ENCODE peak calls at places on chromosome 16, in five cellular contexts. P, W, Y, S and K are unnamed samples.

GRCh38 chr16:85378145-85379040 is 234.7 kb upstream of the GSE1 start:
- DNase-seq in P (no peak), W (no peak), Y (no peak), S (no peak), K (no peak)

GRCh38 chr16:53085539-53086450 is 31.0 kb downstream of the CHD9 start:
- DNase-seq in P (no peak), W (no peak), Y (no peak), S (no peak), K (no peak)

GRCh38 chr16:13961099-13961811 is 41.3 kb downstream of the ERCC4 start:
- DNase-seq in P (no peak), W (no peak), Y (no peak), S (no peak), K (no peak)

GRCh38 chr16:28604186-28604565 is 5.7 kb downstream of the SULT1A1 start:
- DNase-seq in P (no peak), W (no peak), Y (no peak), S (no peak), K (no peak)

GRCh38 chr16:70523621-70524405 is at the start of gene SF3B3:
- DNase-seq in P (peak; percentile 68), W (peak; percentile 70), Y (peak; percentile 76), S (peak; percentile 78), K (peak; percentile 66)

GRCh38 chr16:86261379-86261778 is 248.9 kb upstream of the FOXF1 start:
- DNase-seq in P (no peak), W (no peak), Y (no peak), S (peak; percentile 27), K (no peak)

GRCh38 chr16:53726625-53727024 is 22.7 kb downstream of the FTO start:
- DNase-seq in P (no peak), W (no peak), Y (no peak), S (no peak), K (no peak)

GRCh38 chr16:31117384-31118222 is at the start of gene KAT8:
- DNase-seq in P (peak; percentile 97), W (peak; percentile 98), Y (peak; percentile 99), S (peak; percentile 98), K (peak; percentile 98)

GRCh38 chr16:13829712-13830304 is 90.1 kb upstream of the ERCC4 start:
- DNase-seq in P (no peak), W (no peak), Y (no peak), S (no peak), K (no peak)

GRCh38 chr16:71552698-71553503 is 24.0 kb downstream of the TAT start:
- DNase-seq in P (no peak), W (no peak), Y (no peak), S (no peak), K (no peak)

GRCh38 chr16:14409563-14409962 is 220.5 kb downstream of the PARN start:
- DNase-seq in P (no peak), W (no peak), Y (no peak), S (no peak), K (no peak)

GRCh38 chr16:3460121-3460520 is 16.6 kb downstream of the NAA60 start:
- DNase-seq in P (no peak), W (no peak), Y (no peak), S (no peak), K (no peak)

GRCh38 chr16:53142823-53143568 is 88.2 kb downstream of the CHD9 start:
- DNase-seq in P (no peak), W (no peak), Y (no peak), S (no peak), K (no peak)

GRCh38 chr16:25413962-25414361 is 156.3 kb upstream of the ZKSCAN2 start:
- DNase-seq in P (no peak), W (no peak), Y (no peak), S (no peak), K (no peak)

GRCh38 chr16:86882586-86883280 is 304.4 kb downstream of the FOXL1 start:
- DNase-seq in P (no peak), W (peak; percentile 34), Y (no peak), S (no peak), K (no peak)

GRCh38 chr16:31386157-31386984 is 6.8 kb upstream of the ITGAD start:
- DNase-seq in P (no peak), W (no peak), Y (no peak), S (no peak), K (no peak)

GRCh38 chr16:77732241-77732946 is 10.1 kb downstream of the NUDT7 start:
- DNase-seq in P (no peak), W (no peak), Y (no peak), S (no peak), K (no peak)

GRCh38 chr16:47143329-47143676 is 442 bp downstream of the NETO2 start:
- DNase-seq in P (peak; percentile 27), W (peak; percentile 52), Y (peak; percentile 50), S (no peak), K (peak; percentile 90)

GRCh38 chr16:12321363-12321762 is 344.8 kb downstream of the SNX29 start:
- DNase-seq in P (no peak), W (no peak), Y (no peak), S (peak; percentile 14), K (no peak)

GRCh38 chr16:86618431-86619262 is 40.3 kb downstream of the FOXL1 start:
- DNase-seq in P (no peak), W (no peak), Y (no peak), S (no peak), K (no peak)

GRCh38 chr16:70746708-70747424 is 54.1 kb downstream of the VAC14 start:
- DNase-seq in P (no peak), W (peak; percentile 89), Y (peak; percentile 67), S (peak; percentile 32), K (peak; percentile 81)

GRCh38 chr16:29321585-29321984 is 84.9 kb downstream of the NPIPB11 start:
- DNase-seq in P (no peak), W (no peak), Y (no peak), S (no peak), K (no peak)

GRCh38 chr16:88810868-88811599 is 694 bp downstream of the APRT start:
- DNase-seq in P (peak; percentile 52), W (peak; percentile 78), Y (peak; percentile 88), S (peak; percentile 87), K (peak; percentile 83)

GRCh38 chr16:19085679-19086200 is 18.3 kb downstream of the COQ7 start:
- DNase-seq in P (no peak), W (no peak), Y (no peak), S (no peak), K (no peak)

GRCh38 chr16:74874912-74875311 is 100.3 kb upstream of the FA2H start:
- DNase-seq in P (no peak), W (peak; percentile 35), Y (no peak), S (no peak), K (no peak)

GRCh38 chr16:65372171-65372570 is 250.3 kb upstream of the CDH11 start:
- DNase-seq in P (no peak), W (no peak), Y (no peak), S (no peak), K (no peak)

GRCh38 chr16:68642436-68643064 is 2.6 kb upstream of the CDH3 start:
- DNase-seq in P (no peak), W (no peak), Y (peak; percentile 77), S (no peak), K (peak; percentile 76)

GRCh38 chr16:78705694-78706093 is 606.2 kb downstream of the WWOX start:
- DNase-seq in P (no peak), W (no peak), Y (no peak), S (no peak), K (no peak)

GRCh38 chr16:2535644-2536021 is 2.2 kb upstream of the PDPK1 start:
- DNase-seq in P (no peak), W (no peak), Y (peak; percentile 34), S (no peak), K (peak; percentile 65)

GRCh38 chr16:19700319-19700781 is 17.7 kb downstream of the KNOP1 start:
- DNase-seq in P (no peak), W (peak; percentile 79), Y (peak; percentile 51), S (no peak), K (no peak)

GRCh38 chr16:82201906-82202305 is 31.9 kb upstream of the MPHOSPH6 start:
- DNase-seq in P (no peak), W (no peak), Y (no peak), S (no peak), K (no peak)

GRCh38 chr16:66344533-66345145 is 21.9 kb upstream of the CDH5 start:
- DNase-seq in P (peak; percentile 35), W (peak; percentile 42), Y (no peak), S (peak; percentile 25), K (no peak)

GRCh38 chr16:28846933-28847273 is 755 bp upstream of the TUFM start:
- DNase-seq in P (no peak), W (no peak), Y (peak; percentile 45), S (peak; percentile 28), K (no peak)

GRCh38 chr16:51881731-51882130 is 665.2 kb downstream of the TOX3 start:
- DNase-seq in P (no peak), W (no peak), Y (no peak), S (no peak), K (no peak)

GRCh38 chr16:89907055-89907814 is 11.4 kb upstream of the MC1R start:
- DNase-seq in P (no peak), W (no peak), Y (no peak), S (no peak), K (no peak)

GRCh38 chr16:50068550-50068949 is 2.8 kb downstream of the HEATR3 start:
- DNase-seq in P (no peak), W (no peak), Y (no peak), S (no peak), K (no peak)

GRCh38 chr16:68289621-68290329 is 21.0 kb downstream of the SLC7A6OS start:
- DNase-seq in P (no peak), W (no peak), Y (no peak), S (no peak), K (no peak)

GRCh38 chr16:80014241-80014939 is 413.9 kb upstream of the MAF start:
- DNase-seq in P (no peak), W (no peak), Y (no peak), S (no peak), K (no peak)

GRCh38 chr16:56203052-56203451 is 11.8 kb downstream of the GNAO1 start:
- DNase-seq in P (peak; percentile 23), W (no peak), Y (no peak), S (peak; percentile 76), K (no peak)

GRCh38 chr16:50721549-50722409 is 20.1 kb upstream of the CYLD start:
- DNase-seq in P (no peak), W (peak; percentile 79), Y (no peak), S (no peak), K (no peak)